ENCODE peak calls at places on chromosomes 4 and X, in five cellular contexts. One of them, this sample, is unnamed.

GRCh38 chr4:10093801-10094552 is 22.6 kb downstream of the WDR1 start:
- DNase-seq in GM12892: no peak
- DNase-seq in lower leg skin: no peak
- DNase-seq in ascending aorta: peak
- DNase-seq in NCI-H524 treated with DMSO at 0.1 percent for 48 hours: no peak
- DNase-seq in this sample: no peak

GRCh38 chr4:99447079-99447478 is 11.9 kb upstream of the ADH7 start:
- DNase-seq in lower leg skin: no peak
- DNase-seq in GM12892: no peak
- DNase-seq in ascending aorta: no peak
- DNase-seq in NCI-H524 treated with DMSO at 0.1 percent for 48 hours: no peak
- DNase-seq in this sample: no peak

GRCh38 chr4:141131738-141132688 is 1.3 kb downstream of the RNF150 start:
- DNase-seq in GM12892: no peak
- DNase-seq in NCI-H524 treated with DMSO at 0.1 percent for 48 hours: no peak
- DNase-seq in ascending aorta: peak
- DNase-seq in lower leg skin: no peak
- DNase-seq in this sample: no peak

GRCh38 chr4:104418313-104418712 is 76.4 kb downstream of the CXXC4 start:
- DNase-seq in lower leg skin: no peak
- DNase-seq in ascending aorta: no peak
- DNase-seq in GM12892: no peak
- DNase-seq in NCI-H524 treated with DMSO at 0.1 percent for 48 hours: no peak
- DNase-seq in this sample: no peak

GRCh38 chr4:173311368-173311767 is 22.8 kb downstream of the HMGB2 start:
- DNase-seq in ascending aorta: no peak
- DNase-seq in GM12892: no peak
- DNase-seq in NCI-H524 treated with DMSO at 0.1 percent for 48 hours: no peak
- DNase-seq in lower leg skin: no peak
- DNase-seq in this sample: no peak

GRCh38 chr4:138576684-138577083 is 334.5 kb upstream of the SLC7A11 start:
- DNase-seq in ascending aorta: no peak
- DNase-seq in NCI-H524 treated with DMSO at 0.1 percent for 48 hours: no peak
- DNase-seq in lower leg skin: no peak
- DNase-seq in GM12892: no peak
- DNase-seq in this sample: no peak

GRCh38 chr4:73901031-73901430 is 31.8 kb downstream of the CXCL1 start:
- DNase-seq in GM12892: no peak
- DNase-seq in ascending aorta: no peak
- DNase-seq in NCI-H524 treated with DMSO at 0.1 percent for 48 hours: no peak
- DNase-seq in lower leg skin: no peak
- DNase-seq in this sample: no peak

GRCh38 chrX:13254076-13254785 is 65.6 kb downstream of the ATXN3L start:
- DNase-seq in lower leg skin: no peak
- DNase-seq in ascending aorta: no peak
- DNase-seq in NCI-H524 treated with DMSO at 0.1 percent for 48 hours: no peak
- DNase-seq in GM12892: no peak
- DNase-seq in this sample: no peak

GRCh38 chr4:32022071-32022470 is 1301.9 kb downstream of the PCDH7 start:
- DNase-seq in NCI-H524 treated with DMSO at 0.1 percent for 48 hours: no peak
- DNase-seq in GM12892: no peak
- DNase-seq in ascending aorta: no peak
- DNase-seq in lower leg skin: no peak
- DNase-seq in this sample: no peak

GRCh38 chr4:82799006-82799881 is 648 bp upstream of the SCD5 start:
- DNase-seq in GM12892: no peak
- DNase-seq in lower leg skin: no peak
- DNase-seq in NCI-H524 treated with DMSO at 0.1 percent for 48 hours: peak
- DNase-seq in ascending aorta: no peak
- DNase-seq in this sample: no peak

GRCh38 chr4:70666369-70666768 is at the start of gene JCHAIN:
- DNase-seq in NCI-H524 treated with DMSO at 0.1 percent for 48 hours: no peak
- DNase-seq in GM12892: no peak
- DNase-seq in ascending aorta: no peak
- DNase-seq in lower leg skin: no peak
- DNase-seq in this sample: no peak

GRCh38 chr4:122117743-122118142 is 34.4 kb upstream of the BLTP1 start:
- DNase-seq in ascending aorta: no peak
- DNase-seq in GM12892: no peak
- DNase-seq in lower leg skin: no peak
- DNase-seq in NCI-H524 treated with DMSO at 0.1 percent for 48 hours: no peak
- DNase-seq in this sample: no peak

GRCh38 chrX:84187501-84188319 is at the start of gene RPS6KA6:
- DNase-seq in NCI-H524 treated with DMSO at 0.1 percent for 48 hours: no peak
- DNase-seq in lower leg skin: no peak
- DNase-seq in GM12892: peak
- DNase-seq in ascending aorta: peak
- DNase-seq in this sample: no peak

GRCh38 chr4:24805036-24805435 is 9.7 kb downstream of the SOD3 start:
- DNase-seq in GM12892: no peak
- DNase-seq in NCI-H524 treated with DMSO at 0.1 percent for 48 hours: no peak
- DNase-seq in ascending aorta: no peak
- DNase-seq in lower leg skin: no peak
- DNase-seq in this sample: no peak

GRCh38 chrX:150421816-150422215 is 58.7 kb downstream of the MAMLD1 start:
- DNase-seq in GM12892: no peak
- DNase-seq in ascending aorta: no peak
- DNase-seq in lower leg skin: no peak
- DNase-seq in NCI-H524 treated with DMSO at 0.1 percent for 48 hours: no peak
- DNase-seq in this sample: no peak

GRCh38 chr4:141028024-141028529 is 105.2 kb downstream of the RNF150 start:
- DNase-seq in NCI-H524 treated with DMSO at 0.1 percent for 48 hours: peak
- DNase-seq in lower leg skin: no peak
- DNase-seq in GM12892: no peak
- DNase-seq in ascending aorta: no peak
- DNase-seq in this sample: no peak

GRCh38 chrX:40987413-40987812 is 97.8 kb upstream of the USP9X start:
- DNase-seq in lower leg skin: no peak
- DNase-seq in GM12892: no peak
- DNase-seq in NCI-H524 treated with DMSO at 0.1 percent for 48 hours: no peak
- DNase-seq in ascending aorta: no peak
- DNase-seq in this sample: no peak

GRCh38 chr4:111883557-111883999 is 261.7 kb upstream of the FAM241A start:
- DNase-seq in ascending aorta: no peak
- DNase-seq in GM12892: no peak
- DNase-seq in NCI-H524 treated with DMSO at 0.1 percent for 48 hours: peak
- DNase-seq in lower leg skin: no peak
- DNase-seq in this sample: no peak

GRCh38 chr4:158873795-158874359 is 105.1 kb downstream of the FNIP2 start:
- DNase-seq in NCI-H524 treated with DMSO at 0.1 percent for 48 hours: no peak
- DNase-seq in lower leg skin: no peak
- DNase-seq in GM12892: no peak
- DNase-seq in ascending aorta: no peak
- DNase-seq in this sample: no peak

GRCh38 chrX:46805270-46805669 is 31.6 kb upstream of the RP2 start:
- DNase-seq in GM12892: no peak
- DNase-seq in lower leg skin: no peak
- DNase-seq in NCI-H524 treated with DMSO at 0.1 percent for 48 hours: no peak
- DNase-seq in ascending aorta: no peak
- DNase-seq in this sample: no peak

GRCh38 chr4:84938316-84938715 is 28.2 kb downstream of the WDFY3 start:
- DNase-seq in GM12892: no peak
- DNase-seq in ascending aorta: no peak
- DNase-seq in lower leg skin: no peak
- DNase-seq in NCI-H524 treated with DMSO at 0.1 percent for 48 hours: no peak
- DNase-seq in this sample: no peak

GRCh38 chr4:38160487-38161207 is 200.4 kb downstream of the PTTG2 start:
- DNase-seq in NCI-H524 treated with DMSO at 0.1 percent for 48 hours: no peak
- DNase-seq in ascending aorta: peak
- DNase-seq in lower leg skin: peak
- DNase-seq in GM12892: peak
- DNase-seq in this sample: peak

GRCh38 chrX:111372065-111372464 is 39.9 kb downstream of the DCX start:
- DNase-seq in NCI-H524 treated with DMSO at 0.1 percent for 48 hours: no peak
- DNase-seq in GM12892: no peak
- DNase-seq in ascending aorta: no peak
- DNase-seq in lower leg skin: no peak
- DNase-seq in this sample: no peak

GRCh38 chr4:15653864-15654391 is 1.2 kb downstream of the FBXL5 start:
- DNase-seq in NCI-H524 treated with DMSO at 0.1 percent for 48 hours: no peak
- DNase-seq in ascending aorta: no peak
- DNase-seq in GM12892: no peak
- DNase-seq in lower leg skin: no peak
- DNase-seq in this sample: no peak

GRCh38 chr4:55549888-55550287 is 3.2 kb upstream of the CLOCK start:
- DNase-seq in lower leg skin: no peak
- DNase-seq in ascending aorta: no peak
- DNase-seq in NCI-H524 treated with DMSO at 0.1 percent for 48 hours: no peak
- DNase-seq in GM12892: no peak
- DNase-seq in this sample: no peak

GRCh38 chr4:56323386-56323785 is 63.9 kb downstream of the AASDH start:
- DNase-seq in lower leg skin: no peak
- DNase-seq in GM12892: no peak
- DNase-seq in ascending aorta: no peak
- DNase-seq in NCI-H524 treated with DMSO at 0.1 percent for 48 hours: no peak
- DNase-seq in this sample: no peak

This sample was measured in tibial nerve.